ENCODE peak calls at places on chromosome 5, in four cellular contexts. H is spleen, G is bronchial epithelial cell, C is lower lobe of right lung. J is an unnamed sample.

GRCh38 chr5:95953026-95953425 is 8.6 kb downstream of the ELL2 start:
- DNase-seq in H (no peak), G (no peak), C (no peak), J (no peak)

GRCh38 chr5:38162625-38163024 is 95.7 kb upstream of the EGFLAM start:
- DNase-seq in H (no peak), G (no peak), C (no peak), J (no peak)

GRCh38 chr5:110086658-110087388 is 397.1 kb downstream of the MAN2A1 start:
- DNase-seq in H (no peak), G (peak; percentile 97), C (no peak), J (peak; percentile 9)

GRCh38 chr5:14590949-14591348 is 9.4 kb downstream of the OTULINL start:
- DNase-seq in H (no peak), G (no peak), C (no peak), J (no peak)

GRCh38 chr5:83472508-83473343 is 1.2 kb downstream of the VCAN start:
- DNase-seq in H (peak; percentile 76), G (no peak), C (peak; percentile 61), J (no peak)

GRCh38 chr5:148989567-148989966 is 73.3 kb downstream of the SH3TC2 start:
- DNase-seq in H (no peak), G (peak; percentile 56), C (no peak), J (no peak)

GRCh38 chr5:144368556-144368955 is 197.9 kb downstream of the KCTD16 start:
- DNase-seq in H (no peak), G (peak; percentile 45), C (no peak), J (no peak)

GRCh38 chr5:147483961-147484707 is 25.7 kb downstream of the DPYSL3 start:
- DNase-seq in H (peak; percentile 75), G (peak; percentile 82), C (no peak), J (peak; percentile 98)

GRCh38 chr5:75510417-75510835 is 1.0 kb downstream of the CERT1 start:
- DNase-seq in H (no peak), G (peak; percentile 35), C (no peak), J (no peak)

GRCh38 chr5:16493261-16493660 is 27.7 kb upstream of the ZNF622 start:
- DNase-seq in H (no peak), G (peak; percentile 95), C (no peak), J (no peak)

GRCh38 chr5:180648658-180649296 is 623 bp downstream of the FLT4 start:
- DNase-seq in H (no peak), G (no peak), C (no peak), J (no peak)
- H3K27me3 ChIP-seq in H (peaks cover 71% of the 10 kb centered on the region), G (peaks cover 7% of the 10 kb centered on the region), C (peaks cover 29% of the 10 kb centered on the region), J (peaks cover 11% of the 10 kb centered on the region)

GRCh38 chr5:116272281-116272941 is 187.6 kb downstream of the COMMD10 start:
- DNase-seq in H (no peak), G (no peak), C (no peak), J (no peak)
- TF ChIP-seq CTCF in H (no peak), G (no peak), C (no peak), J (peak; percentile 37)

DNA sequence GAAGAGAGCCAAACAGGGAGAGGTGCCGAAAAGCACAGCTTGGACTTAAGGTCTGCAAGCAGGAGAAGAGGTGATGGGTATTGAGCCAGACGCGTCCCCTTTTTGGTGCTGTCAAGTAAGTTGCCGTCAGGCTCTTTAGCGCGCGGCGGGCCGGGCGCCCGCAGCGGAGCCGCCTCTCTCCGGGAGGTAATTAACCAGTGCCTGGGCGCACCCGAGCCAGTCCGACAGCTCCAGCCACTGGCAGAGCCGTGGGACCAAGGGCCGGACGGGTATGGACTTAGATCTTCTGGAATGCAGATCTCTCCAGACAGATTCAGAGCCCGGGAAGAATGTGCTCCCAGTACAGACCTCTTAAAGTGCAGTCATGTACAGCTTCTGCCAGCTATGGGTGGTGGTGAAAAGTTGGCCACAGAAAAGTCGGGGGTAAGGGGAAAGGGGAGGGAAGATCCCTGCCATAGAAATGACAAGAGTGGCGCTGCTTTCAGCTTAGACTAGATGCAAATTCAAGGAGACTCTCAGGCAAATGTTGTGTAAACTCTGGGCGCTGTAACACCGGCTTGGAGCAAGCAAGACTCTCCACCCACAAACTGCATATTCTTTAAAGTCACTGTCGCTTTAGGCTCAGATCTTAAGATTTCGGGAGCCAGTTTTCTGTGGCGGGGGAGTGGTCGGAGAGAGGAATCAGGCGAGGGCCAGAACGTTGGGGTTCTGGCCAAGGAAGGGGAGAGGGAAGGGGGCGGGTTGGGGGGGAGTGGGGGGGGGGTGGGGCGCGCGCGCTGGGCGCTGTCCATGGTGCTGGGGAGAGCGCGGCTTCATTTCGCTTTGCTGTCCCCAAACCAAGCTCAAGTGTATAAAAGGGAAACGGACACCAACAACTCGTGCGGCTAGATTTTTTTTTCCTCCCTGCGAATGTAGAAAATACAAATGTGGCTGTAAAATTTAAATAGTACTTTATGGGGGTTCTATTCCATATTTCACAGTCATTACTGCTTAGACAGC is 29.2 kb downstream of the NR2F1 start:
- DNase-seq in H (peak; percentile 73), G (no peak), C (no peak), J (no peak)
- H3K27me3 ChIP-seq in H (peaks cover 69% of the 10 kb centered on the region), G (peaks cover 37% of the 10 kb centered on the region), C (peaks cover 72% of the 10 kb centered on the region), J (peaks cover 25% of the 10 kb centered on the region)

GRCh38 chr5:51377151-51378060 is 5.8 kb upstream of the ISL1 start:
- DNase-seq in H (no peak), G (no peak), C (no peak), J (no peak)

GRCh38 chr5:51376504-51376903 is 6.7 kb upstream of the ISL1 start:
- DNase-seq in H (no peak), G (no peak), C (no peak), J (no peak)

GRCh38 chr5:51371052-51371451 is 12.2 kb upstream of the ISL1 start:
- DNase-seq in H (no peak), G (no peak), C (no peak), J (no peak)

GRCh38 chr5:51375084-51375483 is 8.2 kb upstream of the ISL1 start:
- DNase-seq in H (no peak), G (no peak), C (no peak), J (no peak)

DNA sequence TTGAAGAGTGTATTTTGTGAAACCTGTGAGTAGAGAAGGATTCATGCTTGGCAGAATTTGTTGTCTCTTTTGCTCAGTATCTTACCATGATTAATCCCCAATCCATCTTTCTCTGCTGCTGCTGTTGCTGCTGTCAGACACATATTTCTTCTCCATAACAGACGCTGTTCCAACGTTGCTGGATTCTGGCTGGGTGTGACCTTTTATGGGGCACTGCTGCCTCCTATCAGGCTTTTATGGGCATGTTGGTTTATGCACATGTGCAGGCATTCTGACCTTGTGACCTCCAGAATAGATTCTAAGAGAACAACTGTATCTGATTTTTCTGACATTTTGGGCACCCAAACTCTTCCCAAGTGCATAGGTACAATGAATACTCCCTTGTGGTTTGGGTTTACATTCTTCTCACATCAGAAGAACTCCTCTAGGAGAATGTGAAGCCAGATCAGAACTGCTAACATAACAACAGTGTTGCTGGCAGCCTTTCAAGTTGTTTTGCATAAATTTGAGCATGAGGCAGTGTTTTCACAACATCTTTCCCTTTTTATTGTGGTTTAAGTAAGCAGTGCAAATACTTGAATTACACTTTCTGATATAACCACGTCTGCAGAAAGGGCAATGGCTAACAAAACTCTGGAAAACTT is 9.2 kb upstream of the ISL1 start:
- DNase-seq in H (no peak), G (no peak), C (no peak), J (no peak)
- TF ChIP-seq CTCF in H (no peak), G (no peak), C (no peak), J (no peak)

DNA sequence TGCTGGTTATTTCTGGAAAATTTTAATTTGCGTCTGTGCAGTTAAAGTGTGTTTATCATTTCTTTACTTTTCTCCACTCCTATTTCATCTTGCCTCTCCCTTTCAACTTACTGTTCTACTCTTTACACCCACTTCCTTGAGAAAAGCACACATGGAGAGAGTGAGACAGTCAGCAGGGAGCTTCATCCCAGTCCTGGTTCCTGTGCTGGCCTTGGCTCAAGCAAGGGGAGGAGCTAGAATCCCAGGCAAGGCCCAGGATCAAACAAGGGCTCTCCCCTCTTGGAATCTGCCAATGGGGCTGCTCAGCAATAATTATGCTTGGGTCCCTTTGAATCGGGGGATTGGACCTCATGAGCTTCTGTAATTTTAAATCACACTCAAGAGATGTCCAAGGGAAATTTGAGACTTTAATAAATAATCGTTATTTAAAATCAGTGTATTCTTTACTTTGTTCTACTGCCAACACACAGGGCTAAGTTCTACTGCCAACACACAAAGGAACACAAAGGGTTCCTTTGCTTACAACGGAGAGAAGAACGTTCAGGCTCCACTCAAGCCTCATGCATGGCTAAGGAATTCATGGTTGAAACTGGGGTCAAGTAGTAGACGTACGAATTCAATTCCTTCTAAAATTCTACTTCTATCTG is 439.3 kb upstream of the DAB2 start:
- DNase-seq in H (no peak), G (peak; percentile 3), C (no peak), J (no peak)
- H3K27me3 ChIP-seq in H (no peaks in the 10 kb centered on the region), G (no peaks in the 10 kb centered on the region), C (no peaks in the 10 kb centered on the region), J (no peaks in the 10 kb centered on the region)

GRCh38 chr5:100517301-100517974 is 17.7 kb upstream of the FAM174A start:
- DNase-seq in H (no peak), G (peak; percentile 79), C (peak; percentile 84), J (no peak)

GRCh38 chr5:100518377-100518776 is 16.8 kb upstream of the FAM174A start:
- DNase-seq in H (no peak), G (no peak), C (no peak), J (no peak)

GRCh38 chr5:100519075-100519474 is 16.1 kb upstream of the FAM174A start:
- DNase-seq in H (no peak), G (no peak), C (no peak), J (no peak)

GRCh38 chr5:100516285-100516684 is 18.9 kb upstream of the FAM174A start:
- DNase-seq in H (no peak), G (no peak), C (no peak), J (no peak)

GRCh38 chr5:100520348-100520747 is 14.8 kb upstream of the FAM174A start:
- DNase-seq in H (no peak), G (no peak), C (no peak), J (no peak)
- TF ChIP-seq CTCF in H (no peak), G (peak; percentile 30), C (no peak), J (no peak)

GRCh38 chr5:176793736-176794135 is 16.6 kb upstream of the UNC5A start:
- DNase-seq in H (no peak), G (no peak), C (no peak), J (no peak)

GRCh38 chr5:176790921-176791320 is 19.4 kb upstream of the UNC5A start:
- DNase-seq in H (no peak), G (no peak), C (no peak), J (no peak)

GRCh38 chr5:176794509-176794908 is 15.8 kb upstream of the UNC5A start:
- DNase-seq in H (no peak), G (no peak), C (no peak), J (no peak)

GRCh38 chr5:176792584-176793342 is 17.6 kb upstream of the UNC5A start:
- DNase-seq in H (no peak), G (no peak), C (no peak), J (no peak)

GRCh38 chr5:176793343-176793699 is 17.0 kb upstream of the UNC5A start:
- DNase-seq in H (no peak), G (peak; percentile 5), C (no peak), J (no peak)
- H3K27me3 ChIP-seq in H (peaks cover 96% of the 10 kb centered on the region), G (peaks cover 37% of the 10 kb centered on the region), C (peaks cover 72% of the 10 kb centered on the region), J (peaks cover 30% of the 10 kb centered on the region)